ENCODE peak calls at places on chromosomes 11 and 22, in nine cellular contexts. M is NCI-H187; S is EH; D is putamen; U is body of pancreas; F is left cardiac atrium; G is left ventricle myocardium superior; X is stimulated activated CD4-positive, alpha-beta T cell treated with anti-CD3 and anti-CD28 coated beads, Interleukin-1b, Interleukin-23, amount 100 ng/mL, for 24 hours; B is adipocyte. V is an unnamed sample.

GRCh38 chr11:30006876-30007275 is 10.0 kb downstream of the KCNA4 start:
- DNase-seq in X (no peak), B (no peak), F (no peak), S (no peak), M (no peak), U (no peak), D (no peak), G (no peak), V (no peak)

GRCh38 chr11:10307022-10307410 is 2.1 kb downstream of the ADM start:
- DNase-seq in B (no peak), F (no peak), D (no peak), G (no peak), S (no peak), M (no peak), X (no peak), U (no peak), V (no peak)

GRCh38 chr22:33811686-33812085 is 108.6 kb downstream of the LARGE1 start:
- DNase-seq in U (peak), F (peak), S (peak), X (no peak), G (peak), B (peak), M (no peak), D (no peak), V (peak)

GRCh38 chr22:49576241-49577141 is 251.2 kb downstream of the BRD1 start:
- DNase-seq in F (no peak), B (no peak), D (no peak), X (no peak), S (no peak), U (no peak), G (peak), M (no peak), V (no peak)

GRCh38 chr11:61728940-61729219 is 23.6 kb upstream of the MYRF start:
- DNase-seq in M (no peak), F (no peak), X (no peak), S (peak), G (no peak), D (no peak), B (peak), U (no peak), V (no peak)

GRCh38 chr22:47632646-47633045 is 870.2 kb downstream of the TBC1D22A start:
- DNase-seq in X (no peak), G (no peak), S (no peak), D (no peak), U (no peak), F (no peak), M (no peak), B (no peak), V (no peak)

GRCh38 chr11:79076526-79077115 is 364.2 kb downstream of the TENM4 start:
- DNase-seq in D (no peak), M (no peak), G (peak), F (peak), S (peak), U (peak), B (peak), X (no peak), V (peak)

GRCh38 chr11:64638017-64638664 is 47.1 kb downstream of the SLC22A12 start:
- DNase-seq in X (no peak), D (no peak), U (no peak), M (no peak), B (no peak), G (no peak), F (no peak), S (peak), V (peak)

GRCh38 chr11:17985517-17985916 is 27.3 kb downstream of the SERGEF start:
- DNase-seq in F (no peak), B (peak), X (no peak), G (no peak), D (no peak), U (peak), S (peak), M (no peak), V (no peak)

GRCh38 chr11:2778630-2779498 is 79.1 kb upstream of the KCNQ1OT1 start:
- DNase-seq in G (peak), M (no peak), S (peak), U (peak), D (peak), B (peak), F (peak), X (no peak), V (no peak)

V was measured in NCI-H82.